ENCODE peak calls at places on chromosome 21, in five cellular contexts. I, P, U, J and C are unnamed samples.

GRCh38 chr21:37507716-37508115 is 141.1 kb downstream of the DYRK1A start:
- DNase-seq in J (no peak), I (no peak), P (no peak), U (no peak), C (no peak)

GRCh38 chr21:17925900-17926299 is 106.7 kb upstream of the C21orf91 start:
- DNase-seq in J (no peak), P (no peak), U (peak), I (no peak), C (no peak)

GRCh38 chr21:36471254-36471723 is 8.6 kb downstream of the CLDN14 start:
- DNase-seq in P (no peak), U (no peak), J (no peak), I (no peak), C (no peak)

GRCh38 chr21:45945868-45946210 is 35.7 kb upstream of the COL6A1 start:
- DNase-seq in P (no peak), J (no peak), U (no peak), I (no peak), C (no peak)

GRCh38 chr21:32993894-32994293 is 31.8 kb upstream of the OLIG2 start:
- DNase-seq in J (no peak), U (no peak), P (no peak), I (no peak), C (no peak)

GRCh38 chr21:39016740-39017315 is 166.4 kb downstream of the PSMG1 start:
- DNase-seq in U (no peak), I (no peak), J (no peak), P (peak), C (no peak)

GRCh38 chr21:28832013-28832714 is 160.5 kb downstream of the LTN1 start:
- DNase-seq in I (peak), P (no peak), U (no peak), J (no peak), C (no peak)

GRCh38 chr21:38918629-38919346 is 113.1 kb downstream of the ETS2 start:
- DNase-seq in J (no peak), P (no peak), U (no peak), I (no peak), C (no peak)

GRCh38 chr21:43306911-43307676 is 119.8 kb downstream of the SIK1 start:
- DNase-seq in I (no peak), U (no peak), J (peak), P (no peak), C (peak)

GRCh38 chr21:25895565-25896205 is 160.9 kb downstream of the GABPA start:
- DNase-seq in U (peak), J (no peak), P (no peak), I (no peak), C (no peak)

GRCh38 chr21:43331962-43332458 is 94.9 kb downstream of the SIK1 start:
- DNase-seq in P (peak), J (peak), U (no peak), I (no peak), C (no peak)